ENCODE peak calls at places on chromosomes 7 and 10, in five cellular contexts. K is NCI-H1105 treated with DMSO at 0.1 percent for 48 hours; V is NCI-H2227 treated with DMSO at 0.1 percent for 48 hours; M is stimulated activated CD4-positive, alpha-beta T cell treated with anti-CD3 and anti-CD28 coated beads, Interleukin-1b, Interleukin-23, amount 100 ng/mL, for 1 hour; W is activated naive CD4-positive, alpha-beta T cell treated with anti-CD3 and anti-CD28 coated beads, Interleukin-2, amount 50 U/mL, for 16 hours. U is an unnamed sample.

GRCh38 chr7:13077466-13077865 is 390.0 kb downstream of the ARL4A start:
- DNase-seq in W (no peak), M (no peak), V (no peak), K (no peak), U (no peak)

GRCh38 chr7:114598946-114599345 is 184.3 kb downstream of the FOXP2 start:
- DNase-seq in W (no peak), V (no peak), M (no peak), K (no peak), U (no peak)

GRCh38 chr10:65314253-65314652 is 1611.6 kb upstream of the LRRTM3 start:
- DNase-seq in K (no peak), M (no peak), W (no peak), V (no peak), U (no peak)

GRCh38 chr10:30736685-30737232 is 107.2 kb upstream of the LYZL2 start:
- DNase-seq in K (no peak), W (no peak), V (no peak), M (no peak), U (peak)

GRCh38 chr7:833601-834258 is 1.5 kb downstream of the SUN1 start:
- DNase-seq in M (no peak), W (no peak), K (no peak), V (no peak), U (no peak)

GRCh38 chr10:69458426-69459100 is 7.3 kb downstream of the TSPAN15 start:
- DNase-seq in V (no peak), W (no peak), K (no peak), M (no peak), U (no peak)

GRCh38 chr7:51593638-51594037 is 277.0 kb upstream of the COBL start:
- DNase-seq in V (no peak), W (no peak), M (no peak), K (no peak), U (no peak)

GRCh38 chr7:19210883-19211282 is 65.7 kb upstream of the FERD3L start:
- DNase-seq in K (no peak), W (no peak), V (no peak), M (no peak), U (no peak)

GRCh38 chr7:120611959-120612358 is 246.0 kb downstream of the TSPAN12 start:
- DNase-seq in V (no peak), K (no peak), M (no peak), W (no peak), U (no peak)

GRCh38 chr7:137606061-137606674 is 240.6 kb downstream of the DGKI start:
- DNase-seq in V (peak), K (peak), M (no peak), W (no peak), U (no peak)

GRCh38 chr7:155680124-155680523 is 35.7 kb downstream of the RBM33 start:
- DNase-seq in V (no peak), W (no peak), K (no peak), M (no peak), U (no peak)

GRCh38 chr7:40008218-40008815 is 58.3 kb downstream of the CDK13 start:
- DNase-seq in V (no peak), M (no peak), K (no peak), W (no peak), U (no peak)

GRCh38 chr10:71966046-71967004 is 2.1 kb downstream of the CHST3 start:
- DNase-seq in W (no peak), V (no peak), K (no peak), M (no peak), U (no peak)

GRCh38 chr10:112842832-112843360 is 107.2 kb upstream of the TCF7L2 start:
- DNase-seq in V (no peak), M (no peak), W (no peak), K (no peak), U (no peak)

GRCh38 chr10:50739618-50740350 is at the start of gene ASAH2B:
- DNase-seq in V (peak), K (peak), W (peak), M (peak), U (peak)

GRCh38 chr10:62844280-62845011 is 28.3 kb upstream of the EGR2 start:
- DNase-seq in M (no peak), W (peak), V (no peak), K (no peak), U (no peak)

GRCh38 chr10:122346326-122346950 is 28.1 kb upstream of the PLEKHA1 start:
- DNase-seq in V (no peak), W (no peak), M (no peak), K (no peak), U (no peak)

GRCh38 chr7:124764071-124764846 is 1.3 kb downstream of the GPR37 start:
- DNase-seq in W (no peak), K (no peak), M (no peak), V (no peak), U (no peak)

GRCh38 chr10:26430641-26431163 is 7.4 kb upstream of the APBB1IP start:
- DNase-seq in K (no peak), V (no peak), W (no peak), M (no peak), U (no peak)

GRCh38 chr10:127550861-127551260 is 1.8 kb downstream of the NPS start:
- DNase-seq in K (no peak), V (peak), W (no peak), M (no peak), U (no peak)

GRCh38 chr10:124025638-124026336 is 67.6 kb downstream of the CHST15 start:
- DNase-seq in K (no peak), M (no peak), V (no peak), W (no peak), U (no peak)

GRCh38 chr7:81887098-81887497 is 117.3 kb upstream of the HGF start:
- DNase-seq in K (peak), M (no peak), W (no peak), V (no peak), U (no peak)

GRCh38 chr10:60914676-60915075 is 29.3 kb downstream of the RHOBTB1 start:
- DNase-seq in V (no peak), M (no peak), K (no peak), W (no peak), U (peak)

GRCh38 chr7:155738652-155739537 is 73.4 kb downstream of the SHH start:
- DNase-seq in W (peak), V (peak), K (peak), M (peak), U (peak)

GRCh38 chr10:61757001-61757400 is 94.3 kb downstream of the CABCOCO1 start:
- DNase-seq in W (no peak), M (no peak), K (no peak), V (no peak), U (no peak)

GRCh38 chr7:18087687-18088078 is 60.0 kb upstream of the PRPS1L1 start:
- DNase-seq in K (no peak), W (no peak), M (no peak), V (no peak), U (no peak)

GRCh38 chr7:131040467-131040932 is 287.2 kb upstream of the MKLN1 start:
- DNase-seq in W (peak), V (peak), M (no peak), K (peak), U (no peak)

GRCh38 chr10:60798031-60798430 is 19.8 kb downstream of the CDK1 start:
- DNase-seq in K (no peak), V (no peak), W (no peak), M (no peak), U (no peak)

U was measured in ascending aorta.